ENCODE peak calls at places on chromosomes 11 and 22, in five cellular contexts. One of them, this sample, is unnamed.

GRCh38 chr11:36034572-36035331 is 90.9 kb downstream of the LDLRAD3 start:
- DNase-seq in fibroblast of lung: peak
- DNase-seq in hepatocyte: peak
- DNase-seq in GM10248: no peak
- DNase-seq in left ventricle myocardium inferior: no peak
- DNase-seq in this sample: no peak

GRCh38 chr11:107018902-107019493 is 722 bp upstream of the GUCY1A2 start:
- DNase-seq in fibroblast of lung: peak
- DNase-seq in hepatocyte: peak
- DNase-seq in GM10248: peak
- DNase-seq in left ventricle myocardium inferior: peak
- DNase-seq in this sample: peak

GRCh38 chr11:19995131-19995530 is 165.1 kb downstream of the DBX1 start:
- DNase-seq in fibroblast of lung: peak
- DNase-seq in hepatocyte: peak
- DNase-seq in GM10248: no peak
- DNase-seq in left ventricle myocardium inferior: no peak
- DNase-seq in this sample: no peak

GRCh38 chr11:80958414-80958813 is 1517.6 kb upstream of the TENM4 start:
- DNase-seq in fibroblast of lung: peak
- DNase-seq in hepatocyte: no peak
- DNase-seq in GM10248: no peak
- DNase-seq in left ventricle myocardium inferior: no peak
- DNase-seq in this sample: no peak

GRCh38 chr22:26650722-26651421 is 6.5 kb upstream of the MIAT start:
- DNase-seq in fibroblast of lung: no peak
- DNase-seq in hepatocyte: no peak
- DNase-seq in GM10248: no peak
- DNase-seq in left ventricle myocardium inferior: no peak
- DNase-seq in this sample: no peak

GRCh38 chr11:108278546-108278945 is 55.7 kb downstream of the ATM start:
- DNase-seq in fibroblast of lung: peak
- DNase-seq in hepatocyte: no peak
- DNase-seq in GM10248: no peak
- DNase-seq in left ventricle myocardium inferior: no peak
- DNase-seq in this sample: no peak

GRCh38 chr11:33835143-33835878 is 56.6 kb downstream of the LMO2 start:
- DNase-seq in fibroblast of lung: peak
- DNase-seq in hepatocyte: peak
- DNase-seq in GM10248: no peak
- DNase-seq in left ventricle myocardium inferior: no peak
- DNase-seq in this sample: no peak

GRCh38 chr11:116813781-116814471 is 9.2 kb downstream of the APOA4 start:
- DNase-seq in fibroblast of lung: no peak
- DNase-seq in hepatocyte: no peak
- DNase-seq in GM10248: no peak
- DNase-seq in left ventricle myocardium inferior: no peak
- DNase-seq in this sample: no peak

GRCh38 chr22:38411016-38411415 is 44.0 kb downstream of the KCNJ4 start:
- DNase-seq in fibroblast of lung: no peak
- DNase-seq in hepatocyte: no peak
- DNase-seq in GM10248: no peak
- DNase-seq in left ventricle myocardium inferior: no peak
- DNase-seq in this sample: no peak

GRCh38 chr22:24106385-24107381 is 74.6 kb upstream of the SUSD2 start:
- DNase-seq in fibroblast of lung: no peak
- DNase-seq in hepatocyte: no peak
- DNase-seq in GM10248: peak
- DNase-seq in left ventricle myocardium inferior: peak
- DNase-seq in this sample: no peak

DNA sequence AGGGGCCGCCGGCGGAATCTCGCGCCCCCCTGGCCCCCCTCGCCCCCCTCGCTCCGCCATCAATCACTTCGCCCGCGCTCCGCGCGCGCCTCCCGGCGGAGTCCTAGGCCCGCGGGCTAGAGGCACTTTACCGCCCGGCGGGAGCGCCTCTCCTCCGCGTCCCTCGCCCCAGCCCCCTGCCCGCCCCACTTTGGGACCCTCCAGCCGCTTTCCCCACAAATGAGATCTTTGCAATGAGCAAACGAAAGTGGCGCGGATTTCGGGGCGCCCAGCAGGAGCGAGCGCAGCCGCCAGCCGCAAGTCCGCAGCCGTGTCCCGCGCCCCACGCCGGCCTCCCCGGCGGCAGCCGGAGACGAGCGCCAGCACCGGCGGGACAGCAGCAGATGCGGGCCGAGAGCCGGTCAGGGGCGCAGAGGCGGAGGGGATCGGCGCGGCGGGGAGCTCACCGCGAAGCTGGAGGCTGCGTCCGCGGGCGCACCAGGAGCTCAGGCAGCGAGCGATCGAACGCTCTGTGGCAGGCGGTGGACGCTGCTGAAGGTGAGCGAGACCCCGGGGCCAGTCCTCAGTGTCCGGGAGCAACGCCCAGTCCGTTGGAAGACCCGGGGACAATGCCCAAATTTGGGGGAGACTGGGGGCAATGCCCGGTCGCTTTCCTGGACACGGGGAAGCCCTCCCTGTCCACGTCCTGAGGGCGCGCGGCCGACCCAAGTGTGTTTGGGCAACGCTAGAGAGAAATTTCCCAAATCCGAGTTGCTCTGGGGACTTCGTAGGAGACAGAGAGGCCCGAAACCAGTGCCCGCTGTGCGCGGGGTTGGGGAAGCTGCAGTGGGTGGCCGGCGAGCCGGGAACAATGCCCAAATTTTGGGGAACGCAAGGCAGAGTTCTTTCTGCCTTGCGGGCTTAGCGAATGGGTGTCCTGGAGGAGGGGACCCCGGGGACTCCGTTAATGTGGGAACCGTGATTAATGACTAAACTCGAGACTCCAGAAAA is 1.5 kb upstream of the IGF2 start:
- DNase-seq in fibroblast of lung: no peak
- DNase-seq in hepatocyte: peak
- DNase-seq in GM10248: no peak
- DNase-seq in left ventricle myocardium inferior: no peak
- DNase-seq in this sample: no peak
- TF ChIP-seq CTCF in fibroblast of lung: no peak
- TF ChIP-seq CTCF in hepatocyte: peak
- TF ChIP-seq CTCF in GM10248: no peak
- TF ChIP-seq CTCF in left ventricle myocardium inferior: no peak
- TF ChIP-seq CTCF in this sample: no peak

GRCh38 chr11:6298605-6299004 is 21.7 kb downstream of the CAVIN3 start:
- DNase-seq in fibroblast of lung: peak
- DNase-seq in hepatocyte: peak
- DNase-seq in GM10248: no peak
- DNase-seq in left ventricle myocardium inferior: peak
- DNase-seq in this sample: no peak

GRCh38 chr11:6300325-6300724 is 20.0 kb downstream of the CAVIN3 start:
- DNase-seq in fibroblast of lung: no peak
- DNase-seq in hepatocyte: no peak
- DNase-seq in GM10248: no peak
- DNase-seq in left ventricle myocardium inferior: no peak
- DNase-seq in this sample: no peak

GRCh38 chr11:6303657-6304056 is 16.6 kb downstream of the CAVIN3 start:
- DNase-seq in fibroblast of lung: no peak
- DNase-seq in hepatocyte: no peak
- DNase-seq in GM10248: no peak
- DNase-seq in left ventricle myocardium inferior: no peak
- DNase-seq in this sample: no peak

GRCh38 chr11:6301096-6301495 is 19.2 kb downstream of the CAVIN3 start:
- DNase-seq in fibroblast of lung: no peak
- DNase-seq in hepatocyte: no peak
- DNase-seq in GM10248: no peak
- DNase-seq in left ventricle myocardium inferior: no peak
- DNase-seq in this sample: no peak

GRCh38 chr11:6297831-6298230 is 22.5 kb downstream of the CAVIN3 start:
- DNase-seq in fibroblast of lung: no peak
- DNase-seq in hepatocyte: no peak
- DNase-seq in GM10248: no peak
- DNase-seq in left ventricle myocardium inferior: no peak
- DNase-seq in this sample: no peak
- TF ChIP-seq CTCF in fibroblast of lung: peak
- TF ChIP-seq CTCF in hepatocyte: peak
- TF ChIP-seq CTCF in GM10248: peak
- TF ChIP-seq CTCF in left ventricle myocardium inferior: peak
- TF ChIP-seq CTCF in this sample: peak

GRCh38 chr11:44326615-44327475 is 16.9 kb upstream of the ALX4 start:
- DNase-seq in fibroblast of lung: no peak
- DNase-seq in hepatocyte: no peak
- DNase-seq in GM10248: no peak
- DNase-seq in left ventricle myocardium inferior: no peak
- DNase-seq in this sample: no peak
- TF ChIP-seq CTCF in fibroblast of lung: no peak
- TF ChIP-seq CTCF in hepatocyte: no peak
- TF ChIP-seq CTCF in GM10248: peak
- TF ChIP-seq CTCF in left ventricle myocardium inferior: no peak
- TF ChIP-seq CTCF in this sample: no peak

GRCh38 chr11:82176945-82177344 is 556.7 kb downstream of the FAM181B start:
- DNase-seq in fibroblast of lung: no peak
- DNase-seq in hepatocyte: no peak
- DNase-seq in GM10248: no peak
- DNase-seq in left ventricle myocardium inferior: no peak
- DNase-seq in this sample: no peak

GRCh38 chr11:82176365-82176764 is 557.3 kb downstream of the FAM181B start:
- DNase-seq in fibroblast of lung: no peak
- DNase-seq in hepatocyte: no peak
- DNase-seq in GM10248: no peak
- DNase-seq in left ventricle myocardium inferior: no peak
- DNase-seq in this sample: no peak

DNA sequence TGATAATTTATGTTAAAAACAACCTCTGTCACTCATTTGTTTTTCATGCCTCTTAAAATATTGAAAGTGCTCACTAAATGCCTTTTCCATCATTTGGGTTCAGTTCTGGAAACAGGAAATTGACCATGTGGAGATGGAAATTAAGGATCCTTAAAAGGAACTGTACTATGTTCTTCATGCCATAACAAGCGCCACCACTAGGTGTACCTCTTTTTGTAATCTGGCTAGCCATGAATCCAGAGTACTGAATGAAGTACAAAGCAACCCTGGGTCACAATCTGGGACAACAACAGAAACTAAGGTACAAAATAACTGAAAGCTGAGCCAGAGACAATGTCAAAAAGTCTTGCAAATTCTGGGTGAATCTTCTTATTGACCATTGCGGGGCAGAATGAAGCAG is 559.1 kb downstream of the FAM181B start:
- DNase-seq in fibroblast of lung: no peak
- DNase-seq in hepatocyte: no peak
- DNase-seq in GM10248: no peak
- DNase-seq in left ventricle myocardium inferior: no peak
- DNase-seq in this sample: no peak
- TF ChIP-seq CTCF in fibroblast of lung: no peak
- TF ChIP-seq CTCF in hepatocyte: no peak
- TF ChIP-seq CTCF in GM10248: no peak
- TF ChIP-seq CTCF in left ventricle myocardium inferior: peak
- TF ChIP-seq CTCF in this sample: peak

DNA sequence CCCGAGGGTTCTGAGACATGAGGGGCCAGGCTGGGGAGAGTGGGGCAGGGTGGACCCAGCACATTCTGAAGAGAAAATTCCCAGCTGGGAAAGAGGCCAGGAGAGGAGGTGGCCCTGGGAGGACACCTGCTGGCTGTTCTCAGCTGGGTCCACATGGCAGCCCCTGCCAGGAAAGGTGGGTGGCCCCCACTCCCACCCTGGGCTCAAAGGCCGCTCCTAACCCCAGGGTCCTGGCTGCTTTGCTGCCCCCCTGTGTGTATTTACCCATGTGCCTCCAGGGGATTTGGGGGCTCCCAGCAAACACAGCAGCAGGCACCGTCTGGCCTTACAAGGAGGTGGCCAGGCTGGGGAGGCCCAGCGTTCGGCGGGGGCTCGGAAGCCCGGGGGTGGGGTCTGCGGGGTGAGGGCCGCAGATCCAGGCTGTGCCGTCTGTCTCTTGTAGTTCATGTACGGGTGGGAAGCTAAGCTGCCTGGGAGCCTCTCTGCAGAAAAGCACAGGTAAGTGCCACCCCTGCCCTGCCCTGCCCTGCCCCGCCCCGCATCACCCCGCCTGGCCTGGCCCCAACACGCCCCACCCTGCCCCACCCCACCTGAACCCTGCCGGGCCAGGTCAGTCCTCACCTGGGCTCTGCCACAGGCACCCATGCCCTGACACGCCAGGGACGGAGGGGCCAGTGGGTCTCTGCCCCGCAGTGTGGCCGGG is 10.6 kb downstream of the MUC5B start:
- DNase-seq in fibroblast of lung: no peak
- DNase-seq in hepatocyte: no peak
- DNase-seq in GM10248: no peak
- DNase-seq in left ventricle myocardium inferior: peak
- DNase-seq in this sample: no peak
- TF ChIP-seq CTCF in fibroblast of lung: no peak
- TF ChIP-seq CTCF in hepatocyte: peak
- TF ChIP-seq CTCF in GM10248: no peak
- TF ChIP-seq CTCF in left ventricle myocardium inferior: no peak
- TF ChIP-seq CTCF in this sample: no peak

DNA sequence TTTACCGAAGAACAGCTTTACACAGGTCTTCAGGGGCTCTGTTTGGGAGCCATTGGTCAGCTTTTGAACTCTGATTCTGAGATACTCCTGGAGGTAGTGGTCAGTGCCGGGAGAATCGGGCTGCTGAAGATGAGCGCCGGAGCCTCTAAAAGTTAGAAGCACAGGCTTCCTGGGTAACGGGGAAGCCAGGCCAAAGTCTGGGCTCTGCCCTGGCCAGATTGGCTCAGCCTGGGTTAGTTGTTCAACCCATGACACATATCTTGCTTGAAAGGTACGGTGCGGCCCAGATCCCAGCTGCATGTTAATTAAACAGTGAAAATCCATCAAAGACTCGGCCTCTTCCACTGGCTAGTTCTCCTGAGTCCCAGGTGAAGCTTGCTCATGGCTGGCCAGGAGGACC is 18.0 kb downstream of the PARVA start:
- DNase-seq in fibroblast of lung: no peak
- DNase-seq in hepatocyte: no peak
- DNase-seq in GM10248: no peak
- DNase-seq in left ventricle myocardium inferior: no peak
- DNase-seq in this sample: no peak
- TF ChIP-seq CTCF in fibroblast of lung: no peak
- TF ChIP-seq CTCF in hepatocyte: no peak
- TF ChIP-seq CTCF in GM10248: no peak
- TF ChIP-seq CTCF in left ventricle myocardium inferior: no peak
- TF ChIP-seq CTCF in this sample: no peak

GRCh38 chr11:95736268-95737208 is 53.0 kb downstream of the FAM76B start:
- DNase-seq in fibroblast of lung: no peak
- DNase-seq in hepatocyte: no peak
- DNase-seq in GM10248: no peak
- DNase-seq in left ventricle myocardium inferior: no peak
- DNase-seq in this sample: no peak

GRCh38 chr11:95734009-95734572 is 55.5 kb downstream of the FAM76B start:
- DNase-seq in fibroblast of lung: no peak
- DNase-seq in hepatocyte: peak
- DNase-seq in GM10248: no peak
- DNase-seq in left ventricle myocardium inferior: no peak
- DNase-seq in this sample: no peak

GRCh38 chr11:95739526-95739925 is 50.1 kb downstream of the FAM76B start:
- DNase-seq in fibroblast of lung: no peak
- DNase-seq in hepatocyte: no peak
- DNase-seq in GM10248: no peak
- DNase-seq in left ventricle myocardium inferior: no peak
- DNase-seq in this sample: no peak

DNA sequence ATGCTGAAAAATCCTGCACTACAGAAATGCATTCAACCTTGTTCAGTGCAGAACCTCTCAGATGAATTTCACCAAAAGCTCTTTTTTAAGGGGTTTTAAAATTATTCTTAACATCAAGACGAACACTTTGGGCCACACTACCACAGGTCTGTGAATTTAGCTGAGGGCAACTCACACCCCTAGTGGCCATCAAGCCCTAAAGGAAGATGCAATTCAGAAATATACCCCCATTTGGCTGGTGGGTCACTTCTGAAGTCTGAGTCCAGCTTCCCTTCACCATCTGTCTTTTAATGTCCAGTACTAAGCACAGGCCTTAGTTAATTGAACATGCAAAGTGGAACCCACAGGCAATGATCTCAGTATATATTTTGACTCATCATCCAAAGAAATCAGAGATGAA is 50.5 kb downstream of the FAM76B start:
- DNase-seq in fibroblast of lung: no peak
- DNase-seq in hepatocyte: no peak
- DNase-seq in GM10248: no peak
- DNase-seq in left ventricle myocardium inferior: no peak
- DNase-seq in this sample: no peak
- TF ChIP-seq CTCF in fibroblast of lung: no peak
- TF ChIP-seq CTCF in hepatocyte: no peak
- TF ChIP-seq CTCF in GM10248: peak
- TF ChIP-seq CTCF in left ventricle myocardium inferior: no peak
- TF ChIP-seq CTCF in this sample: no peak

This sample was measured in osteocyte.